ENCODE peak calls at places on chromosomes 5 and 9, in nine cellular contexts. Q, O, C, I, N, J, P, A and G are unnamed samples.
A peak's percentile ranks its signal among the peaks of the same experiment; 100 is the strongest.

GRCh38 chr5:37604290-37604689 is 225.2 kb downstream of the WDR70 start:
- DNase-seq in Q (no peak), O (no peak), C (no peak), I (no peak), N (no peak), J (no peak), P (no peak), A (no peak), G (no peak)

GRCh38 chr5:13201022-13201421 is 743.5 kb downstream of the DNAH5 start:
- DNase-seq in Q (no peak), O (no peak), C (no peak), I (no peak), N (no peak), J (no peak), P (no peak), A (no peak), G (no peak)

GRCh38 chr5:109102291-109102690 is 307.5 kb downstream of the PJA2 start:
- DNase-seq in Q (no peak), O (no peak), C (no peak), I (no peak), N (no peak), J (no peak), P (no peak), A (no peak), G (no peak)

GRCh38 chr9:76371901-76372300 is 22.3 kb downstream of the RFK start:
- DNase-seq in Q (no peak), O (no peak), C (no peak), I (no peak), N (peak; percentile 67), J (no peak), P (no peak), A (peak; percentile 31), G (no peak)

GRCh38 chr9:112541690-112542089 is 55.1 kb downstream of the KIAA1958 start:
- DNase-seq in Q (no peak), O (no peak), C (no peak), I (no peak), N (no peak), J (no peak), P (no peak), A (no peak), G (no peak)

GRCh38 chr5:4651811-4652565 is 488.1 kb upstream of the ADAMTS16 start:
- DNase-seq in Q (no peak), O (no peak), C (no peak), I (no peak), N (no peak), J (no peak), P (no peak), A (no peak), G (no peak)

GRCh38 chr5:139094154-139095131 is 103.7 kb downstream of the SIL1 start:
- DNase-seq in Q (no peak), O (no peak), C (no peak), I (no peak), N (no peak), J (no peak), P (no peak), A (no peak), G (no peak)

GRCh38 chr9:82223442-82223841 is 234.9 kb downstream of the SPATA31D1 start:
- DNase-seq in Q (no peak), O (no peak), C (no peak), I (no peak), N (peak; percentile 18), J (no peak), P (no peak), A (peak; percentile 60), G (no peak)

GRCh38 chr5:61626639-61627282 is 294.7 kb downstream of the ZSWIM6 start:
- DNase-seq in Q (no peak), O (no peak), C (no peak), I (no peak), N (no peak), J (no peak), P (peak; percentile 55), A (no peak), G (no peak)

GRCh38 chr5:128236334-128236733 is 152.8 kb downstream of the SLC12A2 start:
- DNase-seq in Q (no peak), O (no peak), C (no peak), I (no peak), N (no peak), J (no peak), P (no peak), A (no peak), G (no peak)

GRCh38 chr5:1104327-1105006 is 7.4 kb downstream of the SLC12A7 start:
- DNase-seq in Q (peak; percentile 27), O (no peak), C (no peak), I (no peak), N (no peak), J (no peak), P (no peak), A (no peak), G (no peak)

GRCh38 chr5:87266914-87267573 is 639 bp upstream of the RASA1 start:
- DNase-seq in Q (no peak), O (no peak), C (peak; percentile 52), I (no peak), N (no peak), J (no peak), P (no peak), A (no peak), G (peak; percentile 4)

GRCh38 chr5:103021310-103021709 is 98.6 kb downstream of the GIN1 start:
- DNase-seq in Q (no peak), O (no peak), C (no peak), I (no peak), N (no peak), J (no peak), P (no peak), A (peak; percentile 22), G (no peak)

GRCh38 chr9:124721109-124721850 is 49.8 kb downstream of the NR6A1 start:
- DNase-seq in Q (no peak), O (no peak), C (no peak), I (no peak), N (peak; percentile 22), J (no peak), P (peak; percentile 25), A (no peak), G (no peak)